ENCODE peak calls at places on chromosome 13, in four cellular contexts. C is activated naive CD4-positive, alpha-beta T cell treated with anti-CD3 and anti-CD28 coated beads, Interleukin-2, amount 10 ng/mL, durations not matched to agents 7 days and 5 days; D is stimulated activated CD4-positive, alpha-beta T cell treated with anti-CD3 and anti-CD28 coated beads, Interleukin-4, amount 100 ng/mL, for 24 hours; N is neural crest cell. F is an unnamed sample.

GRCh38 chr13:38213307-38213706 is 136.3 kb upstream of the UFM1 start:
- DNase-seq in N (no peak), D (no peak), C (no peak), F (no peak)

GRCh38 chr13:36341718-36342117 is 4.5 kb downstream of the SPART start:
- DNase-seq in D (no peak), C (no peak), N (no peak), F (no peak)

GRCh38 chr13:19601749-19602725 is 31.4 kb upstream of the MPHOSPH8 start:
- DNase-seq in N (peak; percentile 42), C (peak; percentile 57), D (peak; percentile 17), F (peak; percentile 59)

GRCh38 chr13:45662122-45662521 is 40.0 kb upstream of the CBY2 start:
- DNase-seq in D (no peak), C (no peak), N (no peak), F (no peak)

GRCh38 chr13:93017493-93018112 is 209.0 kb upstream of the GPC6 start:
- DNase-seq in N (no peak), C (no peak), D (no peak), F (no peak)

GRCh38 chr13:110351636-110352420 is 44.7 kb downstream of the COL4A2 start:
- DNase-seq in N (no peak), C (no peak), D (no peak), F (no peak)

GRCh38 chr13:63435668-63436275 is 2020.1 kb upstream of the PCDH20 start:
- DNase-seq in N (no peak), C (no peak), D (no peak), F (no peak)

GRCh38 chr13:102847272-102848234 is 1.7 kb downstream of the ERCC5 start:
- DNase-seq in N (no peak), D (peak; percentile 11), C (peak; percentile 28), F (no peak)

GRCh38 chr13:96426160-96426559 is 336.3 kb downstream of the HS6ST3 start:
- DNase-seq in D (no peak), C (no peak), N (no peak), F (no peak)

GRCh38 chr13:33388254-33388998 is 102.9 kb upstream of the STARD13 start:
- DNase-seq in C (no peak), N (no peak), D (no peak), F (no peak)

GRCh38 chr13:47000166-47000565 is 103.3 kb upstream of the HTR2A start:
- DNase-seq in D (no peak), C (no peak), N (no peak), F (no peak)

GRCh38 chr13:65719831-65720230 is 1510.3 kb downstream of the PCDH9 start:
- DNase-seq in N (no peak), D (no peak), C (no peak), F (no peak)

GRCh38 chr13:46519177-46519576 is 33.8 kb upstream of the LRCH1 start:
- DNase-seq in D (no peak), N (no peak), C (no peak), F (no peak)

GRCh38 chr13:39892731-39893293 is 237.3 kb downstream of the COG6 start:
- DNase-seq in D (peak; percentile 22), N (no peak), C (peak; percentile 48), F (no peak)

GRCh38 chr13:18993884-18994660 is 187.6 kb downstream of the TUBA3C start:
- DNase-seq in N (no peak), D (no peak), C (no peak), F (no peak)

GRCh38 chr13:41075034-41075433 is 13.7 kb downstream of the WBP4 start:
- DNase-seq in C (peak; percentile 30), D (peak; percentile 44), N (no peak), F (peak; percentile 19)

GRCh38 chr13:111382877-111383276 is 62.4 kb downstream of the TEX29 start:
- DNase-seq in C (no peak), N (no peak), D (no peak), F (no peak)

GRCh38 chr13:32031815-32032345 is 306 bp downstream of the FRY start:
- DNase-seq in D (no peak), C (no peak), N (no peak), F (no peak)

GRCh38 chr13:33194820-33195692 is 90.5 kb downstream of the STARD13 start:
- DNase-seq in C (no peak), N (no peak), D (no peak), F (no peak)

GRCh38 chr13:41813426-41813825 is 147.5 kb downstream of the VWA8 start:
- DNase-seq in N (no peak), D (no peak), C (no peak), F (no peak)

GRCh38 chr13:43054803-43055802 is 31.7 kb downstream of the DNAJC15 start:
- DNase-seq in C (peak; percentile 36), N (no peak), D (no peak), F (peak; percentile 5)

GRCh38 chr13:112806761-112807652 is 117.2 kb downstream of the ATP11A start:
- DNase-seq in D (no peak), N (no peak), C (no peak), F (no peak)

GRCh38 chr13:112709825-112710783 is 20.3 kb downstream of the ATP11A start:
- DNase-seq in C (no peak), N (no peak), D (no peak), F (no peak)

GRCh38 chr13:27182844-27183497 is 11.4 kb upstream of the USP12 start:
- DNase-seq in C (no peak), D (no peak), N (no peak), F (no peak)

GRCh38 chr13:49936943-49937273 is 768 bp upstream of the SPRYD7 start:
- DNase-seq in C (no peak), N (no peak), D (no peak), F (no peak)

GRCh38 chr13:60679131-60679530 is 282.1 kb downstream of the TDRD3 start:
- DNase-seq in C (no peak), D (no peak), N (no peak), F (no peak)

GRCh38 chr13:46605824-46606554 is 53.0 kb downstream of the LRCH1 start:
- DNase-seq in C (no peak), D (no peak), N (no peak), F (no peak)

GRCh38 chr13:113029487-113030258 is 60.7 kb downstream of the MCF2L start:
- DNase-seq in D (peak; percentile 53), N (peak; percentile 86), C (peak; percentile 66), F (peak; percentile 84)

GRCh38 chr13:21297452-21297851 is 121.0 kb downstream of the MRPL57 start:
- DNase-seq in N (no peak), D (no peak), C (no peak), F (no peak)

GRCh38 chr13:49240017-49240416 is 7.7 kb upstream of the CDADC1 start:
- DNase-seq in C (peak; percentile 63), D (peak; percentile 46), N (no peak), F (peak; percentile 14)

F was measured in endothelial cell.